ENCODE peak calls at places on chromosomes 7 and 10, in seven cellular contexts. P is esophagus squamous epithelium; N is tibial nerve; S is psoas muscle; X is HCT116; Z is transverse colon; Q is CD8-positive, alpha-beta T cell. C is an unnamed sample. For H3K36me3, the result is how much of the 10 kb centered on the place peaks cover.

GRCh38 chr10:25105262-25105661 is 69.5 kb upstream of the GPR158 start:
- DNase-seq in P (no peak), N (no peak), S (no peak), X (no peak), Z (no peak), Q (no peak), C (no peak)

GRCh38 chr10:48895198-48895720 is 44.4 kb downstream of the LRRC18 start:
- DNase-seq in P (no peak), N (no peak), S (no peak), X (no peak), Z (no peak), Q (no peak), C (no peak)

GRCh38 chr7:139531094-139531493 is 7.6 kb downstream of the CLEC2L start:
- DNase-seq in P (no peak), N (no peak), S (no peak), X (no peak), Z (no peak), Q (no peak), C (no peak)

GRCh38 chr10:92407305-92408016 is 116.5 kb downstream of the MARCHF5 start:
- DNase-seq in P (no peak), N (no peak), S (no peak), X (no peak), Z (no peak), Q (no peak), C (no peak)

GRCh38 chr7:118777308-118777707 is 552.8 kb downstream of the ANKRD7 start:
- DNase-seq in P (no peak), N (no peak), S (no peak), X (no peak), Z (no peak), Q (no peak), C (no peak)

GRCh38 chr7:155604504-155604997 is 39.9 kb upstream of the RBM33 start:
- DNase-seq in P (no peak), N (no peak), S (no peak), X (no peak), Z (no peak), Q (no peak), C (no peak)

GRCh38 chr7:159188011-159188410 is 43.3 kb upstream of the VIPR2 start:
- DNase-seq in P (no peak), N (no peak), S (no peak), X (no peak), Z (no peak), Q (no peak), C (no peak)

GRCh38 chr7:70630647-70631457 is 501.1 kb upstream of the GALNT17 start:
- DNase-seq in P (no peak), N (no peak), S (peak), X (no peak), Z (no peak), Q (no peak), C (peak)

GRCh38 chr7:20578257-20578771 is 37.2 kb upstream of the ABCB5 start:
- DNase-seq in P (no peak), N (no peak), S (no peak), X (no peak), Z (no peak), Q (no peak), C (no peak)

GRCh38 chr10:115628616-115629015 is 535.5 kb downstream of the ATRNL1 start:
- DNase-seq in P (no peak), N (no peak), S (no peak), X (no peak), Z (no peak), Q (no peak), C (no peak)

GRCh38 chr10:99331207-99331803 is 2.1 kb downstream of the CNNM1 start:
- DNase-seq in P (no peak), N (no peak), S (no peak), X (no peak), Z (no peak), Q (no peak), C (no peak)

GRCh38 chr7:91941450-91941849 is 788 bp downstream of the AKAP9 start:
- DNase-seq in P (no peak), N (no peak), S (peak), X (no peak), Z (peak), Q (no peak), C (peak)

GRCh38 chr7:266851-267840 is 22.8 kb upstream of the FOXL3 start:
- DNase-seq in P (no peak), N (peak), S (peak), X (no peak), Z (peak), Q (no peak), C (no peak)

GRCh38 chr7:151472644-151473380 is 32.9 kb upstream of the CRYGN start:
- DNase-seq in P (no peak), N (no peak), S (peak), X (no peak), Z (peak), Q (no peak), C (no peak)

GRCh38 chr10:101235766-101236165 is 6.5 kb upstream of the LBX1 start:
- DNase-seq in P (no peak), N (no peak), S (no peak), X (no peak), Z (no peak), Q (no peak), C (no peak)

GRCh38 chr10:101270763-101271162 is 41.5 kb upstream of the LBX1 start:
- DNase-seq in P (no peak), N (no peak), S (no peak), X (no peak), Z (no peak), Q (no peak), C (no peak)

GRCh38 chr10:54402576-54402975 is 398.5 kb downstream of the PCDH15 start:
- DNase-seq in P (no peak), N (no peak), S (no peak), X (no peak), Z (no peak), Q (no peak), C (no peak)

GRCh38 chr7:1675036-1675671 is 5.1 kb downstream of the ELFN1 start:
- DNase-seq in P (no peak), N (peak), S (no peak), X (no peak), Z (no peak), Q (no peak), C (no peak)

GRCh38 chr10:43415544-43415943 is 6.6 kb upstream of the HNRNPF start:
- DNase-seq in P (no peak), N (no peak), S (no peak), X (no peak), Z (no peak), Q (no peak), C (no peak)

GRCh38 chr10:113866551-113867394 is 12.3 kb downstream of the NHLRC2 start:
- DNase-seq in P (no peak), N (no peak), S (no peak), X (no peak), Z (no peak), Q (no peak), C (no peak)

GRCh38 chr10:62058896-62059423 is 157.5 kb downstream of the ARID5B start:
- DNase-seq in P (no peak), N (no peak), S (no peak), X (no peak), Z (no peak), Q (no peak), C (no peak)

GRCh38 chr7:47216439-47216838 is 365.5 kb downstream of the TNS3 start:
- DNase-seq in P (no peak), N (no peak), S (no peak), X (no peak), Z (no peak), Q (no peak), C (no peak)

GRCh38 chr7:7911339-7911738 is 57.3 kb upstream of the GLCCI1 start:
- DNase-seq in P (no peak), N (no peak), S (no peak), X (no peak), Z (no peak), Q (no peak), C (no peak)

GRCh38 chr7:121393005-121393366 is 3.1 kb downstream of the FAM3C start:
- DNase-seq in P (no peak), N (no peak), S (no peak), X (no peak), Z (no peak), Q (no peak), C (no peak)

GRCh38 chr7:121395961-121396757 is at the start of gene FAM3C:
- DNase-seq in P (peak), N (peak), S (peak), X (peak), Z (peak), Q (peak), C (peak)

GRCh38 chr7:121395494-121395960 is 581 bp downstream of the FAM3C start:
- DNase-seq in P (no peak), N (no peak), S (no peak), X (no peak), Z (peak), Q (peak), C (no peak)

GRCh38 chr7:121392277-121393004 is 3.7 kb downstream of the FAM3C start:
- DNase-seq in P (no peak), N (no peak), S (no peak), X (no peak), Z (no peak), Q (no peak), C (no peak)

GRCh38 chr7:121394709-121395140 is 1.4 kb downstream of the FAM3C start:
- DNase-seq in P (no peak), N (no peak), S (no peak), X (no peak), Z (no peak), Q (no peak), C (no peak)
- H3K4me3 ChIP-seq in P (peak), N (no peak), S (peak), X (peak), Z (no peak), Q (no peak), C (peak)

GRCh38 chr10:76270464-76270863 is 839.0 kb downstream of the LRMDA start:
- DNase-seq in P (no peak), N (no peak), S (no peak), X (no peak), Z (no peak), Q (no peak), C (no peak)

GRCh38 chr10:76278811-76279460 is 847.5 kb downstream of the LRMDA start:
- DNase-seq in P (no peak), N (no peak), S (no peak), X (no peak), Z (no peak), Q (no peak), C (no peak)

DNA sequence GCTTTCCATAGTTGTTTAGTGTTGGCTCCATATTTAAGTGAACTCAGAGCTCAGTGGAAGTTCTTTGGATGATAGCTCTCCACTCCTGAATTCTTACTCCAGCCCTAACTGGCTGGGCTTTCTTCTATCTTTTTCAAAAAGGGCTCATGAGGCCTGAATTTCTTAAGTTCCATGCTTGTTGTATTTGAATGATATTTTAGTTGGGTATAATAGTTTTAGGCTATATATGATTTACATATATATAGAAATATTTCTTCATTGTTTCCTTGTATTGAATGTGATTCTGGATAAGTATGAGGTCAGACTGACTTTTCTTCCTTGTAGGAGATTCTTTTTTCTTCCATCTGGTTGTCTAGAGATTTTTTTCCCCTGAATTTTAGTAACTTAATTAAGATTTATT is 843.5 kb downstream of the LRMDA start:
- DNase-seq in P (no peak), N (no peak), S (no peak), X (no peak), Z (no peak), Q (no peak), C (no peak)
- H3K36me3 ChIP-seq in P (under half), N (under half), S (under half), X (under half), Z (under half), Q (under half), C (under half)

DNA sequence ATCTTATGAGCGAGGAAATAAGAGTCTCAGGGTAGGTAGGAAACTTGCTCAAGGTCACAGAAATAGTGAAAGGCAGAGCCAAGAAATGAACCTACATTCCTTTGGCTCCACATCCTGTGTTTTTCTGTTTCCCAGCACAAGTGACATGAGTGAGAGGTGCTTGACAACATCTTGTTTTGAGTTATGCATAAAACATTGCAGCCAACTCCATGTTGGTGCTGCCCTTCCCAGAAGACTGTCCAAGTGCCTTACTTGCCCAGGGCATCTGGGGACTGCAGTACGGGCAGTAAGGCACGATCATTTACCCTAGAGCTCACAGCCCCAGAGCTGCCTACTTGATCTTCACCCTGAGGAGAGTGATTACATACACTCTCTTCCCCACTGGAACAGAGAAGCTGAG is 148.8 kb downstream of the NOC3L start:
- DNase-seq in P (no peak), N (no peak), S (no peak), X (no peak), Z (no peak), Q (no peak), C (no peak)
- H3K27ac ChIP-seq in P (no peak), N (no peak), S (peak), X (no peak), Z (no peak), Q (no peak), C (peak)

DNA sequence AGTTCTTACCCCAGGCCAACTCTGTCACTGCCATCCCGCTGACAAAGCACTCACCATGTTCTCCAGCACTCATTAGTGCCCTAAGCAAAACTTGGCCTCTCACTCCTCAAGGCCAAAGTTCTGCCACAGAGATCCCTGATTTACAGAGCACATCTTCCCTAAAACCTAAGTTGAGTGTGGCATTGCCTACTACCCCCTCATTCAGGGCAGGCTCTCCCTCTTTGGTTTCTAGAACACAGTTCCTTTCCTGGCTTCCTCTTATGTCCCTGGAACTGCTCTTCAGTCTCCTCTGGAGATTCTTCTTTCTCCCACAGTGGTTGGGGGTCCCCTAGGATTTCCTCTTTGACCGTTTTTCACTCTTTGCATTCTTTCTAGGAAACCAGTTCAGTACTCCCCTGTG is 39.7 kb upstream of the INHBA start:
- DNase-seq in P (no peak), N (no peak), S (no peak), X (no peak), Z (no peak), Q (no peak), C (no peak)
- H3K4me3 ChIP-seq in P (no peak), N (no peak), S (no peak), X (no peak), Z (no peak), Q (no peak), C (no peak)

GRCh38 chr10:11179231-11180105 is 161.8 kb downstream of the CELF2 start:
- DNase-seq in P (no peak), N (no peak), S (no peak), X (no peak), Z (no peak), Q (no peak), C (no peak)

GRCh38 chr10:11176746-11177145 is 159.1 kb downstream of the CELF2 start:
- DNase-seq in P (no peak), N (no peak), S (no peak), X (no peak), Z (peak), Q (no peak), C (no peak)

GRCh38 chr10:11180228-11180627 is 162.6 kb downstream of the CELF2 start:
- DNase-seq in P (no peak), N (no peak), S (no peak), X (no peak), Z (peak), Q (peak), C (no peak)

GRCh38 chr10:11177926-11178453 is 160.3 kb downstream of the CELF2 start:
- DNase-seq in P (no peak), N (no peak), S (no peak), X (no peak), Z (peak), Q (no peak), C (peak)

DNA sequence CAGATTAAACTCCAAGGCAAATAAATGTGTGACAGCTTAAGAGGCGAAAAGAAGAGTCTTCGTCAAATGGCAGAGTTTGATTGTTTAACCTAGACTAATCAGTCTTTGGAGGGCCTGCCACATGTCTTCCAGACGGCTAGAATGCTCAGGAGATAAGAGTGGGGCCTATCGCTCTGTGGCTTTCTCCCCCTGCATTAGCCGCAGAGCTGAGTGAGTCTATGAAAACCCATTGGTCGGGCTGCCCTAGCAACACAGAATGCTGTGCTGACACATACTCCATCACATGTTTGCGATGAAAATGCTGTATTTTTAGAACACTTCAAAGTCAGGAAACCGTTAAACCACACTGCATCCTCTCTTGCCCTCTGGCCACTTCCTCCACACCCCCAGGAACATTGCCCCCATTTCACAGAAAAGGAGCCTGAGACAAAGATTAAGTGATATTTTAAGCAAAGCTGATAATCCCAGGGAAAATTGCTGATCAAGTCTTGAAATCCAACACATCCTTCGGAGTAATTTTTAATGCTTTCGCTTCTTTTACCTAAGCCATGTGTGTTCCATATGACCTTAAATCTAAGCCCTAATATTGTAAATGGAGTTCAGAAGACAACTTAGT is 161.0 kb downstream of the CELF2 start:
- DNase-seq in P (no peak), N (no peak), S (no peak), X (no peak), Z (peak), Q (peak), C (peak)
- H3K36me3 ChIP-seq in P (under half), N (under half), S (under half), X (under half), Z (under half), Q (under half), C (under half)

GRCh38 chr10:96835826-96836365 is 3.8 kb downstream of the LCOR start:
- DNase-seq in P (no peak), N (no peak), S (no peak), X (no peak), Z (no peak), Q (no peak), C (no peak)

GRCh38 chr10:96832721-96833219 is 672 bp downstream of the LCOR start:
- DNase-seq in P (peak), N (peak), S (peak), X (peak), Z (peak), Q (peak), C (peak)

GRCh38 chr10:96831867-96832720 is at the start of gene LCOR:
- DNase-seq in P (peak), N (peak), S (peak), X (peak), Z (peak), Q (peak), C (peak)

GRCh38 chr10:96833220-96834001 is 1.3 kb downstream of the LCOR start:
- DNase-seq in P (no peak), N (no peak), S (peak), X (no peak), Z (peak), Q (no peak), C (peak)

GRCh38 chr10:96834121-96834520 is 2.0 kb downstream of the LCOR start:
- DNase-seq in P (no peak), N (no peak), S (no peak), X (no peak), Z (no peak), Q (no peak), C (no peak)
- H3K27ac ChIP-seq in P (peak), N (peak), S (peak), X (no peak), Z (peak), Q (no peak), C (peak)

C was measured in left ventricle myocardium inferior.